ENCODE peak calls at places on chromosomes 5 and 9, in four cellular contexts. One of them, this sample, is unnamed.

GRCh38 chr5:121949885-121950284 is 11.9 kb upstream of the SRFBP1 start:
- DNase-seq in mesendoderm: peak
- DNase-seq in HCT116: peak
- DNase-seq in astrocyte of the spinal cord: peak
- DNase-seq in this sample: peak

GRCh38 chr5:126544087-126544740 is 50.8 kb downstream of the ALDH7A1 start:
- DNase-seq in mesendoderm: peak
- DNase-seq in HCT116: peak
- DNase-seq in astrocyte of the spinal cord: no peak
- DNase-seq in this sample: no peak

GRCh38 chr5:6291961-6292360 is 86.4 kb downstream of the MED10 start:
- DNase-seq in mesendoderm: peak
- DNase-seq in HCT116: peak
- DNase-seq in astrocyte of the spinal cord: no peak
- DNase-seq in this sample: no peak

GRCh38 chr9:132673355-132673754 is 3.1 kb downstream of the GTF3C4 start:
- DNase-seq in mesendoderm: peak
- DNase-seq in HCT116: no peak
- DNase-seq in astrocyte of the spinal cord: peak
- DNase-seq in this sample: no peak

GRCh38 chr5:51518607-51519006 is 135.4 kb downstream of the ISL1 start:
- DNase-seq in mesendoderm: peak
- DNase-seq in HCT116: no peak
- DNase-seq in astrocyte of the spinal cord: no peak
- DNase-seq in this sample: no peak

GRCh38 chr5:157066080-157066479 is 7.2 kb upstream of the HAVCR1 start:
- DNase-seq in mesendoderm: no peak
- DNase-seq in HCT116: no peak
- DNase-seq in astrocyte of the spinal cord: no peak
- DNase-seq in this sample: no peak

GRCh38 chr9:22211588-22212360 is 202.7 kb upstream of the CDKN2B start:
- DNase-seq in mesendoderm: no peak
- DNase-seq in HCT116: peak
- DNase-seq in astrocyte of the spinal cord: peak
- DNase-seq in this sample: no peak

GRCh38 chr5:6457592-6457991 is 8.9 kb downstream of the UBE2QL1 start:
- DNase-seq in mesendoderm: no peak
- DNase-seq in HCT116: no peak
- DNase-seq in astrocyte of the spinal cord: no peak
- DNase-seq in this sample: no peak

GRCh38 chr9:115556432-115556831 is 438.5 kb upstream of the TNC start:
- DNase-seq in mesendoderm: peak
- DNase-seq in HCT116: no peak
- DNase-seq in astrocyte of the spinal cord: no peak
- DNase-seq in this sample: no peak

GRCh38 chr5:119426059-119426458 is 26.2 kb upstream of the HSD17B4 start:
- DNase-seq in mesendoderm: no peak
- DNase-seq in HCT116: no peak
- DNase-seq in astrocyte of the spinal cord: no peak
- DNase-seq in this sample: no peak

GRCh38 chr9:127712851-127713250 is 2.6 kb downstream of the PTRH1 start:
- DNase-seq in mesendoderm: no peak
- DNase-seq in HCT116: no peak
- DNase-seq in astrocyte of the spinal cord: no peak
- DNase-seq in this sample: no peak

GRCh38 chr9:127715443-127716337 is at the start of the genes PTRH1 and TTC16:
- DNase-seq in mesendoderm: peak
- DNase-seq in HCT116: peak
- DNase-seq in astrocyte of the spinal cord: peak
- DNase-seq in this sample: peak

GRCh38 chr9:127714916-127715442 is 484 bp downstream of the PTRH1 start:
- DNase-seq in mesendoderm: no peak
- DNase-seq in HCT116: no peak
- DNase-seq in astrocyte of the spinal cord: no peak
- DNase-seq in this sample: no peak

GRCh38 chr9:127712371-127712770 is 3.1 kb downstream of the PTRH1 start:
- DNase-seq in mesendoderm: no peak
- DNase-seq in HCT116: no peak
- DNase-seq in astrocyte of the spinal cord: no peak
- DNase-seq in this sample: no peak

GRCh38 chr9:127714020-127714835 is 1.2 kb downstream of the PTRH1 start:
- DNase-seq in mesendoderm: no peak
- DNase-seq in HCT116: no peak
- DNase-seq in astrocyte of the spinal cord: no peak
- DNase-seq in this sample: no peak
- H3K4me3 ChIP-seq in mesendoderm: no peak
- H3K4me3 ChIP-seq in HCT116: peak
- H3K4me3 ChIP-seq in astrocyte of the spinal cord: peak
- H3K4me3 ChIP-seq in this sample: no peak

GRCh38 chr5:139745800-139746690 is 49.6 kb upstream of the PSD2 start:
- DNase-seq in mesendoderm: peak
- DNase-seq in HCT116: peak
- DNase-seq in astrocyte of the spinal cord: peak
- DNase-seq in this sample: no peak
- H3K4me3 ChIP-seq in mesendoderm: no peak
- H3K4me3 ChIP-seq in HCT116: peak
- H3K4me3 ChIP-seq in astrocyte of the spinal cord: no peak
- H3K4me3 ChIP-seq in this sample: no peak

GRCh38 chr9:97907051-97907450 is 15.2 kb downstream of the TRMO start:
- DNase-seq in mesendoderm: no peak
- DNase-seq in HCT116: no peak
- DNase-seq in astrocyte of the spinal cord: no peak
- DNase-seq in this sample: no peak
- H3K4me3 ChIP-seq in mesendoderm: no peak
- H3K4me3 ChIP-seq in HCT116: no peak
- H3K4me3 ChIP-seq in astrocyte of the spinal cord: no peak
- H3K4me3 ChIP-seq in this sample: peak

GRCh38 chr9:123637940-123638634 is 282.1 kb downstream of the CRB2 start:
- DNase-seq in mesendoderm: peak
- DNase-seq in HCT116: no peak
- DNase-seq in astrocyte of the spinal cord: peak
- DNase-seq in this sample: peak
- H3K4me3 ChIP-seq in mesendoderm: no peak
- H3K4me3 ChIP-seq in HCT116: no peak
- H3K4me3 ChIP-seq in astrocyte of the spinal cord: peak
- H3K4me3 ChIP-seq in this sample: no peak

GRCh38 chr9:3876553-3876952 is 350.8 kb upstream of the RFX3 start:
- DNase-seq in mesendoderm: no peak
- DNase-seq in HCT116: no peak
- DNase-seq in astrocyte of the spinal cord: no peak
- DNase-seq in this sample: no peak

GRCh38 chr9:3873818-3874217 is 348.0 kb upstream of the RFX3 start:
- DNase-seq in mesendoderm: peak
- DNase-seq in HCT116: no peak
- DNase-seq in astrocyte of the spinal cord: no peak
- DNase-seq in this sample: no peak

GRCh38 chr9:3874472-3875370 is 348.9 kb upstream of the RFX3 start:
- DNase-seq in mesendoderm: no peak
- DNase-seq in HCT116: no peak
- DNase-seq in astrocyte of the spinal cord: no peak
- DNase-seq in this sample: no peak

GRCh38 chr9:3879315-3879714 is 353.5 kb upstream of the RFX3 start:
- DNase-seq in mesendoderm: no peak
- DNase-seq in HCT116: no peak
- DNase-seq in astrocyte of the spinal cord: no peak
- DNase-seq in this sample: no peak

DNA sequence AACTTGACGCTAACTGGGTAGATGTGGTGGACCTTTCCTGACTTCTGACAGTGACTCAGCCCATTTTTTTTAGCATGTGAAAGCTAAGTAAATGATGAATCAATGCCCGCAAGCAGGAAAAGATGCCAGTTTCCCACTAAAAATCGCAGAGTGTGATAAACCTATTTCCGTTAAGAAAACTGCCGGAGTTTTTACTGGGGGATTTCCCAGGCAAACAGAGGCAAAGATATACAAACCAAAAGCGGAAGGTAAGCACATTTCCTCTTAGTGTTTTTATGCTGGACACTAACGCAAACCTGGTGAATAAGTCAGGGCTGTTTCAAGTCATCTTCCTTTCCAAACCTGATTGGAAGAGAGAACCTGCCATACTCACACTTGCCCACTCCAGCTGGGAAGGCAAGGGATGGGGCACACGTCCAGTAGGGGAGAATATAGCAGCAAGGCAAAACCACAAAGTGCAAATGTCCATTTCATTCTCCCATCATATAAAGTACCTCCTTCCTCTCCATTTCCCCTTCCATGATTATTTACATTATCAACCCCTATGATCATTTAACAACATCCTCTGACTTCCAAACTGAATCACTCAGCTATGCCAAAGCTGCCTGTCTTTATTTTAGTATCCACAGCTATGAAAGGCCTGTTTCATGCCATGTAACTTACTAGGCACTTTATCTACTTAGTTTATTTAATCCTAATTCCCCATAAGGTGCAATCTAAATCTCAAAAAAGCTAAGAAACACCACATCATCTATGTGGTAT is 349.8 kb upstream of the RFX3 start:
- DNase-seq in mesendoderm: no peak
- DNase-seq in HCT116: peak
- DNase-seq in astrocyte of the spinal cord: peak
- DNase-seq in this sample: no peak
- H3K4me3 ChIP-seq in mesendoderm: no peak
- H3K4me3 ChIP-seq in HCT116: no peak
- H3K4me3 ChIP-seq in astrocyte of the spinal cord: no peak
- H3K4me3 ChIP-seq in this sample: no peak

DNA sequence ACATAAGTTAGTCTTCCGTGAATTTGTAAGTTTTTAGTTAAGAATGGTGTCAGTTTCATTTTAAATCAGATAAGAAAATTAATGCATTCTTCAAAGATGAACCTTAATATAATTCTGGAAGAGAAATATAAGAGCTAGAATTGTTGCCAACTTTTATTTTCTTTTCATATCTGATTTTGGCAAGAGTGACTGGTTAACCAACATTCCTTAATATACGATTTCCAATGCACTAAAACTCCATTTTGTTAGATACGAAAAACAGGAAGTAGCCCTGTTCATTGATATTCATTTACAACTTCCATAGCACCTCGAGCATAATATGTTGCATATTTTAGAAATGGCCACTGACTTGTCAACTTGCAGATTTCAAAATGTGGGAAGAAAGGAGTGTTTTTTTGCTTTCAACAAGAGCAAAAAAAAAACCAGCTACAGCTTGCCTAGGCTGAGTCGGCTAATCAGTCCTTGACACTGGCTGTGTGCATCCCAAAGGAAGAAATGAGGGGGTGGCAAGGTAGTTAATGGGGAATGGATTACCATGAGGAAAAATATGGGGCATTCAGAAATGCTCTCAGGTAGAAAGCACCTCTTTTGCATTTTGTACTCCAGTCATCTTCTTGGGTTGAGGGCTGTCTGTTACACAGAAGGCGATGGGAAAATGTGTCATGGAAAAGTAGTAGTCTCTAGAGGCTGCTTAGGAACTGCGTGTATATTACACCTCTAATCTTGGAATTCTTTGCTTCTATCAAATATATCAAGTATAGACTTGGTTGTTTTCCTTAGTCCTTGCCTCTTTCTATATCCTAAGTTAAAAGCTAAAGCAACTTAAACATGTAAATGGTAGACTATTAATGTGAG is 3.9 kb downstream of the MAP3K1 start:
- DNase-seq in mesendoderm: no peak
- DNase-seq in HCT116: no peak
- DNase-seq in astrocyte of the spinal cord: no peak
- DNase-seq in this sample: no peak
- H3K4me3 ChIP-seq in mesendoderm: no peak
- H3K4me3 ChIP-seq in HCT116: no peak
- H3K4me3 ChIP-seq in astrocyte of the spinal cord: no peak
- H3K4me3 ChIP-seq in this sample: peak

DNA sequence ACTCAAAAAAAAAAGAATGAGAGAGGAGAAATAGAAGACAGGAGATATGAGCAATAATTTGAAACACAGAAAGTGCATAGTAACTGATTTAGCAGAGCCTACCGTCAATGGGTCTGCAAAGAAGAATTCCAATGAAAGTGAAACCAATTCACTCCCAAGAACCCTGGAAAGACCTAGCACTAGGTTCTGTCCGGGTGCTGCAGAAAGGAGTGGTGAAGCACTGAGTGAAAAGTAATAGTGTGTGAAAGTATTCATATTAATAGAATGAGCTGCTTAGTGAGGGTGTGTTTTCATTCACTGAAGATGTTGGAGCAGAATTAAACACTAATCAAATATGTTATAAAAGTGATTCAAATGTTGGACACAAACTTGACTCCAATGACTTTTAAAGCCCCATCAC is 51.3 kb upstream of the SLC30A5 start:
- DNase-seq in mesendoderm: no peak
- DNase-seq in HCT116: peak
- DNase-seq in astrocyte of the spinal cord: no peak
- DNase-seq in this sample: no peak
- H3K4me3 ChIP-seq in mesendoderm: no peak
- H3K4me3 ChIP-seq in HCT116: no peak
- H3K4me3 ChIP-seq in astrocyte of the spinal cord: no peak
- H3K4me3 ChIP-seq in this sample: no peak

DNA sequence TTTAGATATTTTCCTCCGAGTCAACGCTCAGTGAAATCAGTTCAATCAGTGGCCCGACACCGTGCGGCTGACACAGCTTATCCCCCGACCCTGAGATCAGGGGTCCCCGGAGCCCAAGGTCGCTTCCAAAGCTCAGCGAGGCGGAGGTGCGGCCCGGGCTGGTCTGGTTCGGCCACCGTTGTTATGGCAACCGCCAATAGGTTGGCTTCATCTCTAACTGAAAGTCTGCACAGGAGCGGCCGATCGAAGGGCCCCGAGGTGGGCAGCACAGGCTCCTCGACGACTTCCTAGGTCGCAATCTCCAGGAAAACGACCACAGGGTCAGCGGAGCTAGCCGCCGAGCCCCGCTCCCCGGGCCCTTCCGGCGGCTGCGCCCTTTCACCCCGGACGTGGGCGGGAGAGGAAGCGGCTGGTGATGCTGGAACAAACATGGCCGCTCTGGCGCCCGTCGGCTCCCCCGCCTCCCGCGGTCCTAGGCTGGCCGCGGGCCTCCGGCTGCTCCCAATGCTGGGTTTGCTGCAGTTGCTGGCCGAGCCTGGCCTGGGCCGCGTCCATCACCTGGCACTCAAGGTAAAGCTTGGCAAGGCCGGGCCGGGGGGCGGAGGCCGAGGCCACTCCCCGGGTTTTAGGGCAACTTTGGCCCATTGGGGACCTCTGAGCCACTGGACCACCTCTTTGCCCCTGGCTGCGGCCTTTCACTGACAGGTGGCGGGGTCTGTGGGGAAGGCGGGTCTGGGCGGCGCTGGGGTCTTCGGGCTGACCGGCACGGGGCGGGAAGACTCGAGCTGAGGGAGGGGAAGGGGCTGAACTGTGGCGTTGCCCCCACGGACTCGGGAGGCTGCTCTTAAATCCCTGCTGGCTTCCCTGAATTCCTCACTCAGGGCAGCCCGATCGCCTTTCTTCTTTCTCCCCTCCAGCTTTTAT is at the start of gene GPR107:
- DNase-seq in mesendoderm: peak
- DNase-seq in HCT116: peak
- DNase-seq in astrocyte of the spinal cord: peak
- DNase-seq in this sample: peak
- H3K4me3 ChIP-seq in mesendoderm: peak
- H3K4me3 ChIP-seq in HCT116: peak
- H3K4me3 ChIP-seq in astrocyte of the spinal cord: peak
- H3K4me3 ChIP-seq in this sample: peak

This sample was measured in HL-60.